ENCODE peak calls at places on chromosome 16, in six cellular contexts. P is nucleus accumbens; S is Calu3; G is iris pigment epithelial cell; D is activated gamma-delta T cell treated with anti-CD3 and anti-CD28 coated beads, Interleukin-2, amount 50 U/mL, for 16 hours; T is cardiac muscle cell. X is an unnamed sample.

GRCh38 chr16:4392382-4393242 is 21.0 kb downstream of the VASN start:
- DNase-seq in D (no peak), S (peak), T (peak), P (no peak), G (peak), X (no peak)

GRCh38 chr16:56915311-56916105 is 16.4 kb upstream of the HERPUD1 start:
- DNase-seq in P (no peak), T (no peak), G (peak), S (no peak), D (no peak), X (no peak)

GRCh38 chr16:75733305-75734141 is 7.2 kb upstream of the CPHXL start:
- DNase-seq in T (no peak), G (peak), P (no peak), D (no peak), S (no peak), X (no peak)

GRCh38 chr16:57038151-57038550 is 48.8 kb downstream of the NLRC5 start:
- DNase-seq in G (peak), P (no peak), S (no peak), T (no peak), D (no peak), X (no peak)

GRCh38 chr16:28309811-28310311 is 17.5 kb downstream of the SBK1 start:
- DNase-seq in G (no peak), P (no peak), S (no peak), T (no peak), D (peak), X (no peak)

GRCh38 chr16:67942200-67942509 is 1.8 kb downstream of the LCAT start:
- DNase-seq in S (peak), T (peak), G (peak), D (no peak), P (no peak), X (no peak)

GRCh38 chr16:52068447-52069074 is 478.4 kb downstream of the TOX3 start:
- DNase-seq in G (peak), D (no peak), S (peak), P (no peak), T (peak), X (peak)

GRCh38 chr16:30934827-30935557 is 11.6 kb downstream of the FBXL19 start:
- DNase-seq in T (peak), P (no peak), G (peak), S (peak), D (no peak), X (peak)

GRCh38 chr16:84810518-84811273 is 9.1 kb upstream of the CRISPLD2 start:
- DNase-seq in G (peak), T (no peak), S (no peak), P (no peak), D (no peak), X (no peak)

GRCh38 chr16:68116256-68116853 is 31.2 kb downstream of the NFATC3 start:
- DNase-seq in S (no peak), D (no peak), P (no peak), T (no peak), G (peak), X (no peak)

GRCh38 chr16:67613808-67614207 is 31.1 kb upstream of the CARMIL2 start:
- DNase-seq in D (no peak), S (peak), P (no peak), G (no peak), T (no peak), X (no peak)

GRCh38 chr16:51095114-51095872 is 55.8 kb downstream of the SALL1 start:
- DNase-seq in S (no peak), G (no peak), T (no peak), P (no peak), D (no peak), X (no peak)

GRCh38 chr16:10828851-10829331 is 10.3 kb upstream of the TVP23A start:
- DNase-seq in P (no peak), G (peak), D (no peak), S (peak), T (no peak), X (peak)

GRCh38 chr16:318628-319027 is 33.9 kb downstream of the AXIN1 start:
- DNase-seq in G (no peak), D (no peak), T (peak), P (no peak), S (peak), X (no peak)

GRCh38 chr16:9060225-9060624 is 31.2 kb upstream of the HAPSTR1 start:
- DNase-seq in D (no peak), T (no peak), S (no peak), P (no peak), G (no peak), X (no peak)

GRCh38 chr16:53741546-53741945 is 37.6 kb downstream of the FTO start:
- DNase-seq in P (no peak), G (no peak), T (no peak), S (no peak), D (no peak), X (no peak)

GRCh38 chr16:88468289-88469129 is 15.4 kb downstream of the ZFPM1 start:
- DNase-seq in S (no peak), D (no peak), P (no peak), T (peak), G (peak), X (no peak)

GRCh38 chr16:14301150-14302030 is 230.3 kb downstream of the MRTFB start:
- DNase-seq in P (no peak), D (no peak), S (peak), G (no peak), T (peak), X (no peak)

GRCh38 chr16:19711643-19712042 is 6.4 kb downstream of the KNOP1 start:
- DNase-seq in P (no peak), G (no peak), T (no peak), S (no peak), D (no peak), X (no peak)

GRCh38 chr16:52203096-52203495 is 343.8 kb downstream of the TOX3 start:
- DNase-seq in T (no peak), D (no peak), S (no peak), G (no peak), P (no peak), X (no peak)

GRCh38 chr16:2079991-2080390 is 32.2 kb downstream of the TSC2 start:
- DNase-seq in T (no peak), S (no peak), G (no peak), P (no peak), D (no peak), X (no peak)

GRCh38 chr16:89054714-89055113 is 38.9 kb upstream of the ACSF3 start:
- DNase-seq in P (no peak), T (no peak), S (no peak), G (no peak), D (no peak), X (no peak)

GRCh38 chr16:72455743-72456659 is 284.0 kb upstream of the PMFBP1 start:
- DNase-seq in S (peak), T (no peak), D (no peak), P (no peak), G (no peak), X (no peak)

GRCh38 chr16:91484-91883 is 13.5 kb downstream of the MPG start:
- DNase-seq in G (peak), T (peak), D (no peak), S (no peak), P (no peak), X (no peak)

GRCh38 chr16:13883881-13884280 is 36.1 kb upstream of the ERCC4 start:
- DNase-seq in T (no peak), G (no peak), P (no peak), S (no peak), D (no peak), X (no peak)

GRCh38 chr16:49021136-49021535 is 260.5 kb downstream of the CBLN1 start:
- DNase-seq in G (peak), T (no peak), P (no peak), D (no peak), S (no peak), X (no peak)

GRCh38 chr16:80580109-80580832 is 39.5 kb downstream of the DYNLRB2 start:
- DNase-seq in T (no peak), S (no peak), G (peak), P (no peak), D (peak), X (no peak)

GRCh38 chr16:75482434-75483205 is 12.6 kb downstream of the CHST6 start:
- DNase-seq in S (peak), D (no peak), P (no peak), G (no peak), T (no peak), X (no peak)

X was measured in NCI-H774.